ENCODE peak calls at places on chromosomes 16 and 17, in six cellular contexts. D is stimulated activated CD4-positive, alpha-beta T cell treated with anti-CD3 and anti-CD28 coated beads, Interleukin-2, amount 100 ng/mL, for 48 hours; A is brain microvascular endothelial cell; O is aorta; W is GDM1; G is caudate nucleus. L is an unnamed sample.

GRCh38 chr17:1714980-1715802 is 5.0 kb upstream of the TLCD2 start:
- DNase-seq in W (no peak), O (peak; percentile 95), A (peak; percentile 89), G (peak; percentile 73), D (no peak), L (peak; percentile 93)

GRCh38 chr16:89562939-89563338 is 2.5 kb downstream of the RPL13 start:
- DNase-seq in G (no peak), D (no peak), A (no peak), W (no peak), O (no peak), L (no peak)

GRCh38 chr17:7025240-7025639 is 2.4 kb downstream of the BCL6B start:
- DNase-seq in W (no peak), A (no peak), G (no peak), O (no peak), D (no peak), L (no peak)

GRCh38 chr17:68519911-68520310 is 7.7 kb downstream of the PRKAR1A start:
- DNase-seq in A (no peak), O (no peak), W (no peak), D (no peak), G (no peak), L (peak; percentile 13)

GRCh38 chr17:34874496-34874895 is 86.8 kb downstream of the CCT6B start:
- DNase-seq in G (no peak), W (no peak), D (no peak), A (no peak), O (no peak), L (no peak)

GRCh38 chr17:37648555-37648954 is 5.3 kb upstream of the DDX52 start:
- DNase-seq in W (no peak), A (peak; percentile 50), D (no peak), O (no peak), G (no peak), L (peak; percentile 93)

GRCh38 chr16:13995194-13995593 is 75.2 kb downstream of the ERCC4 start:
- DNase-seq in O (no peak), A (no peak), W (no peak), G (no peak), D (no peak), L (no peak)

GRCh38 chr16:54106078-54106477 is 180.5 kb downstream of the IRX3 start:
- DNase-seq in W (no peak), G (no peak), A (no peak), D (no peak), O (no peak), L (no peak)

GRCh38 chr17:77476920-77477805 is 336.4 kb downstream of the SEC14L1 start:
- DNase-seq in W (no peak), A (peak; percentile 96), O (peak; percentile 89), G (no peak), D (no peak), L (peak; percentile 95)

GRCh38 chr17:55540414-55541091 is 29.3 kb upstream of the SMIM36 start:
- DNase-seq in W (no peak), D (no peak), A (peak; percentile 35), O (no peak), G (no peak), L (peak; percentile 79)

GRCh38 chr17:59347975-59348391 is 16.5 kb downstream of the YPEL2 start:
- DNase-seq in W (no peak), D (no peak), O (no peak), A (peak; percentile 60), G (no peak), L (no peak)

GRCh38 chr16:57564571-57565270 is 22.3 kb downstream of the ADGRG5 start:
- DNase-seq in G (no peak), W (no peak), A (peak; percentile 43), D (no peak), O (no peak), L (peak; percentile 41)

GRCh38 chr16:31696968-31697743 is 169.5 kb downstream of the AHSP start:
- DNase-seq in G (no peak), D (no peak), O (no peak), A (peak; percentile 24), W (peak; percentile 39), L (peak; percentile 64)

GRCh38 chr17:5286846-5287245 is 4.8 kb downstream of the RABEP1 start:
- DNase-seq in A (no peak), O (no peak), D (no peak), G (no peak), W (no peak), L (no peak)

GRCh38 chr17:55795098-55795497 is 44.2 kb downstream of the PCTP start:
- DNase-seq in W (no peak), A (no peak), D (no peak), O (no peak), G (no peak), L (no peak)